ENCODE peak calls at places on chromosomes 2 and 18, in four cellular contexts. One of them, this sample, is unnamed.

GRCh38 chr2:50649626-50650397 is 382.1 kb downstream of the NRXN1 start:
- DNase-seq in stimulated activated CD4-positive, alpha-beta T cell treated with anti-CD3 and anti-CD28 coated beads, Interleukin-15, amount 100 ng/mL, for 1 hour: no peak
- DNase-seq in myocyte: peak; percentile 22
- DNase-seq in bronchial epithelial cell: peak; percentile 93
- DNase-seq in this sample: no peak

GRCh38 chr2:189210250-189211075 is 30.9 kb upstream of the COL5A2 start:
- DNase-seq in stimulated activated CD4-positive, alpha-beta T cell treated with anti-CD3 and anti-CD28 coated beads, Interleukin-15, amount 100 ng/mL, for 1 hour: no peak
- DNase-seq in myocyte: peak; percentile 86
- DNase-seq in bronchial epithelial cell: peak; percentile 92
- DNase-seq in this sample: peak; percentile 26

GRCh38 chr2:184472481-184472880 is 125.8 kb upstream of the ZNF804A start:
- DNase-seq in stimulated activated CD4-positive, alpha-beta T cell treated with anti-CD3 and anti-CD28 coated beads, Interleukin-15, amount 100 ng/mL, for 1 hour: no peak
- DNase-seq in myocyte: no peak
- DNase-seq in bronchial epithelial cell: no peak
- DNase-seq in this sample: no peak

GRCh38 chr18:43160509-43160908 is 45.0 kb upstream of the RIT2 start:
- DNase-seq in stimulated activated CD4-positive, alpha-beta T cell treated with anti-CD3 and anti-CD28 coated beads, Interleukin-15, amount 100 ng/mL, for 1 hour: no peak
- DNase-seq in myocyte: no peak
- DNase-seq in bronchial epithelial cell: no peak
- DNase-seq in this sample: no peak

GRCh38 chr2:168157926-168158325 is 89.5 kb downstream of the STK39 start:
- DNase-seq in stimulated activated CD4-positive, alpha-beta T cell treated with anti-CD3 and anti-CD28 coated beads, Interleukin-15, amount 100 ng/mL, for 1 hour: no peak
- DNase-seq in myocyte: no peak
- DNase-seq in bronchial epithelial cell: no peak
- DNase-seq in this sample: no peak

GRCh38 chr2:160555420-160555819 is 61.8 kb upstream of the RBMS1 start:
- DNase-seq in stimulated activated CD4-positive, alpha-beta T cell treated with anti-CD3 and anti-CD28 coated beads, Interleukin-15, amount 100 ng/mL, for 1 hour: no peak
- DNase-seq in myocyte: no peak
- DNase-seq in bronchial epithelial cell: peak; percentile 18
- DNase-seq in this sample: no peak

GRCh38 chr2:28084564-28084963 is 194.0 kb downstream of the BABAM2 start:
- DNase-seq in stimulated activated CD4-positive, alpha-beta T cell treated with anti-CD3 and anti-CD28 coated beads, Interleukin-15, amount 100 ng/mL, for 1 hour: no peak
- DNase-seq in myocyte: peak; percentile 43
- DNase-seq in bronchial epithelial cell: no peak
- DNase-seq in this sample: no peak

GRCh38 chr2:161992526-161992925 is 81.5 kb downstream of the DPP4 start:
- DNase-seq in stimulated activated CD4-positive, alpha-beta T cell treated with anti-CD3 and anti-CD28 coated beads, Interleukin-15, amount 100 ng/mL, for 1 hour: peak; percentile 11
- DNase-seq in myocyte: peak; percentile 47
- DNase-seq in bronchial epithelial cell: no peak
- DNase-seq in this sample: no peak

GRCh38 chr2:23199115-23199918 is 185.7 kb upstream of the KLHL29 start:
- DNase-seq in stimulated activated CD4-positive, alpha-beta T cell treated with anti-CD3 and anti-CD28 coated beads, Interleukin-15, amount 100 ng/mL, for 1 hour: no peak
- DNase-seq in myocyte: peak; percentile 18
- DNase-seq in bronchial epithelial cell: peak; percentile 6
- DNase-seq in this sample: peak; percentile 25

GRCh38 chr2:173676647-173677046 is 288.5 kb downstream of the SP3 start:
- DNase-seq in stimulated activated CD4-positive, alpha-beta T cell treated with anti-CD3 and anti-CD28 coated beads, Interleukin-15, amount 100 ng/mL, for 1 hour: no peak
- DNase-seq in myocyte: no peak
- DNase-seq in bronchial epithelial cell: peak; percentile 70
- DNase-seq in this sample: no peak

GRCh38 chr2:172438064-172438421 is 10.7 kb downstream of the ITGA6 start:
- DNase-seq in stimulated activated CD4-positive, alpha-beta T cell treated with anti-CD3 and anti-CD28 coated beads, Interleukin-15, amount 100 ng/mL, for 1 hour: no peak
- DNase-seq in myocyte: no peak
- DNase-seq in bronchial epithelial cell: peak; percentile 83
- DNase-seq in this sample: no peak

GRCh38 chr2:163155279-163155883 is 316.8 kb upstream of the KCNH7 start:
- DNase-seq in stimulated activated CD4-positive, alpha-beta T cell treated with anti-CD3 and anti-CD28 coated beads, Interleukin-15, amount 100 ng/mL, for 1 hour: no peak
- DNase-seq in myocyte: peak; percentile 51
- DNase-seq in bronchial epithelial cell: peak; percentile 57
- DNase-seq in this sample: no peak

GRCh38 chr2:215921884-215922283 is 91.5 kb downstream of the MREG start:
- DNase-seq in stimulated activated CD4-positive, alpha-beta T cell treated with anti-CD3 and anti-CD28 coated beads, Interleukin-15, amount 100 ng/mL, for 1 hour: no peak
- DNase-seq in myocyte: peak; percentile 35
- DNase-seq in bronchial epithelial cell: peak; percentile 52
- DNase-seq in this sample: no peak

GRCh38 chr2:46814562-46814961 is 101.0 kb downstream of the MCFD2 start:
- DNase-seq in stimulated activated CD4-positive, alpha-beta T cell treated with anti-CD3 and anti-CD28 coated beads, Interleukin-15, amount 100 ng/mL, for 1 hour: no peak
- DNase-seq in myocyte: no peak
- DNase-seq in bronchial epithelial cell: no peak
- DNase-seq in this sample: no peak

GRCh38 chr2:19369341-19369955 is 11.0 kb upstream of the OSR1 start:
- DNase-seq in stimulated activated CD4-positive, alpha-beta T cell treated with anti-CD3 and anti-CD28 coated beads, Interleukin-15, amount 100 ng/mL, for 1 hour: no peak
- DNase-seq in myocyte: peak; percentile 65
- DNase-seq in bronchial epithelial cell: peak; percentile 50
- DNase-seq in this sample: no peak

GRCh38 chr2:37350034-37350433 is 5.6 kb downstream of the QPCT start:
- DNase-seq in stimulated activated CD4-positive, alpha-beta T cell treated with anti-CD3 and anti-CD28 coated beads, Interleukin-15, amount 100 ng/mL, for 1 hour: no peak
- DNase-seq in myocyte: peak; percentile 54
- DNase-seq in bronchial epithelial cell: no peak
- DNase-seq in this sample: no peak

GRCh38 chr2:9336209-9336533 is 87.2 kb downstream of the ITGB1BP1 start:
- DNase-seq in stimulated activated CD4-positive, alpha-beta T cell treated with anti-CD3 and anti-CD28 coated beads, Interleukin-15, amount 100 ng/mL, for 1 hour: no peak
- DNase-seq in myocyte: peak; percentile 52
- DNase-seq in bronchial epithelial cell: no peak
- DNase-seq in this sample: no peak

GRCh38 chr2:149994057-149994728 is 406.6 kb upstream of the MMADHC start:
- DNase-seq in stimulated activated CD4-positive, alpha-beta T cell treated with anti-CD3 and anti-CD28 coated beads, Interleukin-15, amount 100 ng/mL, for 1 hour: no peak
- DNase-seq in myocyte: peak; percentile 96
- DNase-seq in bronchial epithelial cell: peak; percentile 100
- DNase-seq in this sample: no peak

GRCh38 chr2:37825586-37825985 is 99.5 kb upstream of the RMDN2 start:
- DNase-seq in stimulated activated CD4-positive, alpha-beta T cell treated with anti-CD3 and anti-CD28 coated beads, Interleukin-15, amount 100 ng/mL, for 1 hour: no peak
- DNase-seq in myocyte: no peak
- DNase-seq in bronchial epithelial cell: no peak
- DNase-seq in this sample: no peak

This sample was measured in testis.